ENCODE peak calls at places on chromosome 14, in eight cellular contexts. L, J, K, Z, X, S, B and H are unnamed samples.

GRCh38 chr14:78933948-78934524 is 763.9 kb downstream of the NRXN3 start:
- DNase-seq in L (peak; percentile 33), J (no peak), K (no peak), Z (no peak), X (no peak), S (peak; percentile 45), B (no peak), H (no peak)

GRCh38 chr14:85315891-85316290 is 214.1 kb upstream of the FLRT2 start:
- DNase-seq in L (no peak), J (no peak), K (no peak), Z (no peak), X (no peak), S (no peak), B (no peak), H (no peak)

GRCh38 chr14:85175556-85175955 is 354.4 kb upstream of the FLRT2 start:
- DNase-seq in L (no peak), J (no peak), K (no peak), Z (no peak), X (peak; percentile 57), S (no peak), B (no peak), H (no peak)

GRCh38 chr14:33936391-33936790 is 14.5 kb downstream of the EGLN3 start:
- DNase-seq in L (no peak), J (no peak), K (no peak), Z (no peak), X (no peak), S (no peak), B (no peak), H (no peak)

GRCh38 chr14:95686935-95687334 is 709 bp downstream of the TCL1B start:
- DNase-seq in L (no peak), J (no peak), K (no peak), Z (no peak), X (no peak), S (no peak), B (no peak), H (no peak)

GRCh38 chr14:21965042-21965441 is 291.4 kb upstream of the OR4E1 start:
- DNase-seq in L (no peak), J (no peak), K (no peak), Z (peak; percentile 70), X (no peak), S (no peak), B (no peak), H (no peak)

GRCh38 chr14:100062602-100063001 is 2.6 kb upstream of the EVL start:
- DNase-seq in L (no peak), J (no peak), K (no peak), Z (peak; percentile 41), X (no peak), S (no peak), B (no peak), H (no peak)

GRCh38 chr14:54712371-54712998 is 145.6 kb downstream of the SAMD4A start:
- DNase-seq in L (no peak), J (no peak), K (no peak), Z (no peak), X (no peak), S (no peak), B (peak; percentile 39), H (no peak)

GRCh38 chr14:106380740-106381139 is 854.4 kb downstream of the TMEM121 start:
- DNase-seq in L (no peak), J (no peak), K (no peak), Z (no peak), X (no peak), S (no peak), B (no peak), H (no peak)

GRCh38 chr14:106372870-106373657 is 846.7 kb downstream of the TMEM121 start:
- DNase-seq in L (no peak), J (peak; percentile 62), K (no peak), Z (peak; percentile 78), X (no peak), S (no peak), B (no peak), H (peak; percentile 86)

GRCh38 chr14:106377432-106377831 is 851.0 kb downstream of the TMEM121 start:
- DNase-seq in L (no peak), J (no peak), K (no peak), Z (no peak), X (no peak), S (no peak), B (no peak), H (no peak)

DNA sequence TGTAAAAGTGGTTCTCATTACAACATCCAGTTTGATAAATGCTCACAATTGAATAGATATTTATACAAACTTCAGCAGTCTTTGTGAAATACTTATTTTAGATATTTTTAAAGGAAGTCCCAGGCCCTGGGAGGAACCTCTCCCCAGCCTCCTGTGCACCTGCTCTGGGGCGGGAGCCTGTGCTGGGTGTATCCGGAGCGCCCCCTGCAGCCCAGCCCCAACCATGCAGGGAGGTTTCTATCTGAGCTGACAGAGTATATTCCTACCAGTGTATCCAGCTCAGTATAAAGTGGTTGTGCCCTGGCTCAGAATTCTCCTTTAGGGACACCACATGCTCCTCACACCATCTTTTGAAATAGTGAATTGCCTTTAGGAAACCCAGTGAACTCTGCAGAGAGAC is 851.8 kb downstream of the TMEM121 start:
- DNase-seq in L (no peak), J (no peak), K (no peak), Z (peak; percentile 37), X (no peak), S (no peak), B (no peak), H (no peak)
- TF ChIP-seq CTCF in L (no peak), J (no peak), K (no peak), Z (peak; percentile 64), X (no peak), S (no peak), B (no peak), H (peak; percentile 91)

DNA sequence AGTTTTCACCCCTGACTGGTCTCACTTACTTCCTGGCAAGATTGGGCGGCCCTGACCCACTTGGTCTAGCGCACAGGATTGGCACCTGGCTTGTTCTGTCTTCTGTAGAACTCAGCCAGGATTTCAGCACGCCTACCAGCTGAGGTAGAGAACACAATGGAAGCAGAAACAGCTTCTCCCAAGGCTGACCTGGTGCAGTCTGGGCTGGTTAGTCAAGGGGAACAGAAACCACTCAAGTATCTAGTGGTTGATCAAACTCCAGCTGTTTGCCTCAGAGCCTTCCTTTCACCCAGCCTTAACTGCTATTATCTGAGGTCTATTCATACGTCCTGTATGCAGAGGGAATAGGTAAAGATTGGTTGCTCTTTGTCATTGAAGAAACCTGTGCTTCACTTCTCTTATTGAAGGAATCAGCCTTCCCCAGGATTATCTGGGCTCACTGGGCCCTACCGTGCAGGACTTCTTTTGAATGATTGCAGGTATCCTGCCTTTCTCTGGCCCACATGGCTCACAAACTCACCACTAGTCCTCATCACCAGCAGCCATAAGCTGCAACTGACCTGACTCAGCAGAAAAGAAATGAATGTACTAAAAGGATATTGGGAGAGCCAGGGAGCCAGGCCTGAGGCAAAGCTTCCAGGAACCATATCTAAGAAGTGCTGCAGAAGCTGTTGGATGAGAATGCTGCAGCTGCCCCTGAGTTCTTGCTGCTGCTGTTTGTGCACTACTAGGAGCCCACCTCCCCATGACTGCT is 2.5 kb upstream of the PLEKHD1 start:
- DNase-seq in L (no peak), J (no peak), K (no peak), Z (no peak), X (no peak), S (no peak), B (no peak), H (peak; percentile 46)
- H3K27me3 ChIP-seq in L (peaks cover 91% of the 10 kb centered on the region), J (no peaks in the 10 kb centered on the region), K (peaks cover 5% of the 10 kb centered on the region), Z (peaks cover 5% of the 10 kb centered on the region), X (peaks cover 43% of the 10 kb centered on the region), S (peaks cover 53% of the 10 kb centered on the region), B (no peaks in the 10 kb centered on the region), H (no peaks in the 10 kb centered on the region)

DNA sequence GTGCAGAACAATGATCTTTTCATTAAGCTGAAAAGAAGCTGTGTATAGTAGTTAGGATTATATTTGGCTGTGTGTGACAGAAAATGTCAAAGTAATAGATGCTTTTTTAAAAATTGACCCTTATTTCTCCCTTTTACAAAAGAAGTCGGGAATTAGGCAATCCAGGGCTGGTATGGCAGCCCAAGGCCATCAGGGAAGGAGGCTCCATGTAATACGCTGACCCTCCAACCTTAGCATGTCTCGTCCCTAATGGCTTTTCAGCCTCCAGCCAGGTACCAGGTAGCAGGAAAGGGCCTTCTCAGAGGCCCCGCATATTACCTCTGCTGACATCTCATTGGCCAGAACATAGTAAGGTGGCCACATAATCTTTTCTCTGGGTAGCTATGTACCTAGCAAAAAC is 79.7 kb downstream of the VCPKMT start:
- DNase-seq in L (no peak), J (no peak), K (no peak), Z (no peak), X (no peak), S (no peak), B (no peak), H (no peak)
- H3K36me3 ChIP-seq in L (no peaks in the 10 kb centered on the region), J (no peaks in the 10 kb centered on the region), K (no peaks in the 10 kb centered on the region), Z (no peaks in the 10 kb centered on the region), X (no peaks in the 10 kb centered on the region), S (no peaks in the 10 kb centered on the region), B (no peaks in the 10 kb centered on the region), H (no peaks in the 10 kb centered on the region)

DNA sequence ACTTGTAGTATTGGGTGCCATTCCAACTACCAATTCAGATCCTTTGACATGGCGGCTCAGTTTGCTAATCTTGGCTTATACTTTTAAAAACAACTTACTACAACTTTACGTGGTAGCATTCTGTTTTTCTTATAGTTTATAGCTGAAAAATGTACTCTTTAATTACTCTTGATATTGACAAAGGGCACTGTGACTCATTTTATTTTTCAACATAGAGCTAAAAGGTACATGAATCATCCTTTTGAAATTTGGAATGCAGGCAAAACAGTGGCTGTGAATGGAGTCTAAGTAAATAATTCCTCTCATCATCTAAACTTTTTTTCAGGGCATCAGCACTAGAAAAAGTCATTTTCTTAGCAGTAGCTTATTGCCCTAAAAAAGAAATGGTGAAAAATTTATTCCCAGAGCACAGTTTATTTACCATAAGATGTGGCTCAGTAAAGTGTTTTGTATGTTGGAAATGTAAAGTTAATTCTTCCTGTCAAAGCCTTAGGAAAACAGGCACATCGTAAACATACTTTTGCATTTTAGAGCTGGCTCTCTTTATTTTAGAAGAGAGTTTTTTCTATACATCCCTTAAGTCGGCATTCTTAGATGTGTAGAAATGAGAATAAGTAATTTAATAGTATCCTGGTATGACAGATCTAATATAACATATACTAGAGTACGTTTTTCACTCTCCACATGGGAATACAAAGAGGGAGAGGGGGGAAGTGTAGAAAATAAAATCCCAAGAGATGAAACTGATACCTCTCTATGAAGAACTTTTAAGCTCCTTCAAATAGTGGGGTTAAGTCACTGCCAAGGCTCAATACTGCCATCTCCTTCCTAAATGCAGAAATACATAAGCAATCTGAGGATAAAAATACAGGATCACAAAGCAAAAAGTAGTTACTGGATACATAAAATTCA is 55.2 kb downstream of the SLC25A21 start:
- DNase-seq in L (no peak), J (no peak), K (no peak), Z (no peak), X (peak; percentile 47), S (peak; percentile 4), B (no peak), H (no peak)
- TF ChIP-seq CTCF in L (no peak), J (no peak), K (no peak), Z (no peak), X (peak; percentile 53), S (peak; percentile 36), B (no peak), H (no peak)

DNA sequence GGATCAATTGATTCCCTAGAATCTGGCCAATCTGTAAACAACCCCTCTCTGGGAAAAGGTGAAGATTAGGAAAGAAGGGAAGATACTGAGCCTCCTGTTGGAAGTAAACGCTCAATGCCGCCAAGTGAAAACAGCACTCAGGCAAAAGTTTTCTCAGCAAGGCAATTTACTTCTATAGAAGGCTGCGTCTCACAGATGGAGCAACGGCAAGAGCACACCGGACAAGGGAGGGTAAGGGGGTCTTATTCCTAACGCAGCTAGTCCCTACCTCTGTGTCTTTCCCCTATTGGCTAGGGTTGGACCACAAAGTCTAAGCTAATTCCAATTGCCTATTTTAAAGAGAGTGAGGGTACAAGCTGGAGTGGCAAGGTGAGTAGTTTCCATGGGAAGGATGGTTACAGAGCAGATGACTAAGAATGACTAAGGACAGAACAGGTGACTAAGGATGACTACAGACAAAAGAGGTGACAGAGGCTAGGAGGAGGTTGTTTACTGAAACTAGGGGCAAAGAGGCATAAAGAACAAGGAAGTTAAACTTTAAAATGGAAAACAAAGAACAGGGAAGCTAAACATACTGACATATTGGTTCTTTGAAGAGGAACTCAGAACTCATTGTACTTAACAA is 5.6 kb upstream of the TTC9 start:
- DNase-seq in L (no peak), J (no peak), K (no peak), Z (no peak), X (no peak), S (peak; percentile 11), B (no peak), H (no peak)
- H3K27me3 ChIP-seq in L (peaks cover 25% of the 10 kb centered on the region), J (no peaks in the 10 kb centered on the region), K (no peaks in the 10 kb centered on the region), Z (no peaks in the 10 kb centered on the region), X (peaks cover 10% of the 10 kb centered on the region), S (peaks cover 19% of the 10 kb centered on the region), B (no peaks in the 10 kb centered on the region), H (no peaks in the 10 kb centered on the region)